ENCODE peak calls at places on chromosomes 1 and 21, in eight cellular contexts. Y, L, O, C, Q, A, W and X are unnamed samples.
A peak's percentile ranks its signal among the peaks of the same experiment; 100 is the strongest.

GRCh38 chr1:85330206-85330605 is 53.8 kb upstream of the BCL10 start:
- DNase-seq in Q (no peak), C (no peak), L (no peak), W (no peak), O (no peak), A (peak; percentile 85), Y (no peak), X (peak; percentile 93)

GRCh38 chr21:29342394-29342957 is 43.8 kb downstream of the BACH1 start:
- DNase-seq in A (peak; percentile 91), Q (peak; percentile 58), L (no peak), O (peak; percentile 84), C (peak; percentile 86), Y (no peak), W (no peak), X (peak; percentile 96)

GRCh38 chr1:31243451-31244286 is 4.0 kb upstream of the NKAIN1 start:
- DNase-seq in C (no peak), Y (no peak), A (no peak), Q (no peak), W (no peak), L (no peak), O (no peak), X (no peak)

GRCh38 chr1:150410582-150411101 is 46.7 kb downstream of the RPRD2 start:
- DNase-seq in Y (no peak), O (no peak), Q (no peak), A (no peak), L (no peak), C (no peak), W (no peak), X (peak; percentile 9)

GRCh38 chr1:41435570-41436178 is 48.8 kb downstream of the EDN2 start:
- DNase-seq in L (no peak), C (no peak), Q (no peak), O (no peak), A (no peak), W (peak; percentile 50), Y (no peak), X (peak; percentile 69)

GRCh38 chr1:245129811-245130210 is 25.0 kb upstream of the KIF26B start:
- DNase-seq in Y (peak; percentile 22), C (no peak), L (no peak), A (no peak), O (no peak), W (no peak), Q (no peak), X (no peak)

GRCh38 chr1:32204943-32205361 is 519 bp upstream of the IQCC start:
- DNase-seq in O (no peak), C (no peak), A (no peak), W (no peak), Q (peak; percentile 73), Y (no peak), L (no peak), X (no peak)

GRCh38 chr1:198254521-198254920 is 97.7 kb downstream of the NEK7 start:
- DNase-seq in O (no peak), C (no peak), Y (no peak), W (no peak), A (no peak), L (no peak), Q (no peak), X (no peak)

GRCh38 chr1:77398115-77398514 is 116.3 kb downstream of the AK5 start:
- DNase-seq in C (no peak), Q (no peak), L (no peak), Y (no peak), A (no peak), O (no peak), W (no peak), X (no peak)

GRCh38 chr1:221839794-221840395 is 98.0 kb upstream of the DUSP10 start:
- DNase-seq in Y (no peak), L (peak; percentile 37), A (peak; percentile 45), W (no peak), O (peak; percentile 79), Q (no peak), C (peak; percentile 93), X (peak; percentile 96)

GRCh38 chr21:36663033-36663855 is 35.7 kb upstream of the SIM2 start:
- DNase-seq in Q (no peak), W (no peak), Y (no peak), O (no peak), A (no peak), C (no peak), L (no peak), X (no peak)

GRCh38 chr1:222653178-222653827 is 35.4 kb downstream of the MIA3 start:
- DNase-seq in L (no peak), O (no peak), A (no peak), C (no peak), Y (no peak), W (no peak), Q (no peak), X (no peak)

GRCh38 chr1:178341218-178341956 is 155.4 kb downstream of the CLEC20A start:
- DNase-seq in O (peak; percentile 21), A (peak; percentile 95), C (peak; percentile 92), W (peak; percentile 79), Q (no peak), L (no peak), Y (peak; percentile 38), X (peak; percentile 93)

GRCh38 chr1:228937851-228938247 is 202.6 kb downstream of the RHOU start:
- DNase-seq in W (no peak), Q (no peak), L (no peak), O (peak; percentile 32), C (no peak), Y (no peak), A (no peak), X (no peak)
- H3K27me3 ChIP-seq in W (no peaks in the 10 kb centered on the region), Q (no peaks in the 10 kb centered on the region), L (no peaks in the 10 kb centered on the region), O (no peaks in the 10 kb centered on the region), C (no peaks in the 10 kb centered on the region), Y (no peaks in the 10 kb centered on the region), A (no peaks in the 10 kb centered on the region), X (no peaks in the 10 kb centered on the region)

DNA sequence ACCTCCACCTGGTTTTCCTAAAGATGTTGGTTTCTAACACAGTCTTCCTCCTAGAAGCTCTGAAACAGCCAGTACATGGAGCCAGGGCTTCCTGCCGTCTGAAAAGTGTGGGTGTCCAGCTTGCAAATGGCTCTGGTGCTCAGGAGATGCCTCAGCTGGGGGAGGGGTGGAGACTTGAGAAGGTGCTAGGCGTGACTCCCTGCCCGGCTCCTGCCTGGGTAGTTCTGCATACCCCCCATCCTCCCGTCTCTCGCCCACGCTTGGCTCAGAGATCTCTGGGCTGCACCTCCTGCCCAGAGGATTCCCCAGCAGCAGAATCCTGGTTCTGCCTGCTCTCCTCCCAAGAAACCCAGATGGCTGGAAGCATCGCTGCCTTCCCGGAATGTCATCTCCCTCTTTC is 16.9 kb downstream of the STUM start:
- DNase-seq in L (no peak), O (no peak), Q (peak; percentile 16), Y (no peak), W (no peak), A (no peak), C (no peak), X (no peak)
- H3K27me3 ChIP-seq in L (no peaks in the 10 kb centered on the region), O (no peaks in the 10 kb centered on the region), Q (no peaks in the 10 kb centered on the region), Y (no peaks in the 10 kb centered on the region), W (no peaks in the 10 kb centered on the region), A (peaks cover 4% of the 10 kb centered on the region), C (no peaks in the 10 kb centered on the region), X (peaks cover 6% of the 10 kb centered on the region)

GRCh38 chr21:45724345-45724961 is 80.9 kb downstream of the PCBP3 start:
- DNase-seq in Q (no peak), L (no peak), Y (no peak), O (no peak), W (no peak), C (no peak), A (no peak), X (no peak)

GRCh38 chr21:45725844-45726200 is 82.3 kb downstream of the PCBP3 start:
- DNase-seq in A (no peak), Y (no peak), W (no peak), Q (peak; percentile 23), C (no peak), O (no peak), L (no peak), X (no peak)

GRCh38 chr21:45724994-45725843 is 81.7 kb downstream of the PCBP3 start:
- DNase-seq in A (no peak), Y (no peak), L (no peak), C (no peak), O (no peak), Q (peak; percentile 42), W (no peak), X (no peak)

GRCh38 chr21:45721656-45722055 is 78.1 kb downstream of the PCBP3 start:
- DNase-seq in A (no peak), C (no peak), L (no peak), O (no peak), Y (no peak), Q (no peak), W (no peak), X (peak; percentile 56)

DNA sequence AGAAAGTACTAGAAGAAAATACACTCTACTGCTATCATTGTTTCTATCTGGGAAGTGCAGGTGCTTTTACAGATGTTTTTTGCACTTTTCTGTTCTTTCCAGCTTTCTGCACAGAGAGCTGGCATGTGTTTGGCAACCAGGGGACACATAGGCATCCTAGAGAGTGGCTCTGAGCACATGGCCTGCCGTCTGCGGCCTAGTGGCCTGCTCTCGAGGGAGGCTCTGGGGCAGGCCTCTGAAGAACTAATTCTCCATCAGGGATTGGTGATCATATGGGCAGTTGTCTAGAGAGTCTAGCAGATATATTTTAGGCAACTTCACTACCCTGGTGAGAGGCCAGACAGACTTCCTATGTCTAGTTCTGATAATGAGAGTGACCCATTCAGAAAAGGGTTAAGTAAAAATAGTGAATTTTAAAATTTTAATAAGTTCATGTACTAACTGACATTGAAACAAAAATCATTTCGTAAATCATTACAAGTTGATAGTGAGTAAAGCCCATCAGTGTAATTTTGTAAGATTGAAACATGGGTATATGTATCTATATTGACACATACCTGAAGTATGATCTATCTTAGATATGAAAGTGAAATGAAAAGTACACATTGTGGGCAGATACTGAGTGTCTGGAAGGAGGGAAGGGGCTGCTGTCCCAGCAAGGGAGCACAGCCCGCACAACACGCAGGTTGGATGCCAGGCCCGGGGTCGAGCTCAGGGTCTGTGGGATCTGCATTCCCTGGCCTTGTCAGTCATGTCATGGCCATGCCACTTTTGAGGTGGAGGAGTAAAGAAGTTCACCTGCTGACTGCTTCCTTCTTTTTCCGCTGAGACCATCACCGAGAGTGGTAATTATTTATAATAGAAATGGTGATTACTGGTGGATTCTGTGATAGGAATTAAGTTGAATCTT is 79.8 kb downstream of the PCBP3 start:
- DNase-seq in L (no peak), Q (peak; percentile 41), Y (no peak), C (no peak), O (no peak), A (no peak), W (no peak), X (no peak)
- H3K27me3 ChIP-seq in L (no peaks in the 10 kb centered on the region), Q (no peaks in the 10 kb centered on the region), Y (no peaks in the 10 kb centered on the region), C (peaks cover 5% of the 10 kb centered on the region), O (no peaks in the 10 kb centered on the region), A (peaks cover 4% of the 10 kb centered on the region), W (no peaks in the 10 kb centered on the region), X (no peaks in the 10 kb centered on the region)

GRCh38 chr1:18104546-18105100 is 3.0 kb upstream of the IGSF21 start:
- DNase-seq in Y (no peak), L (peak; percentile 29), O (peak; percentile 47), C (no peak), W (no peak), A (no peak), Q (no peak), X (no peak)

GRCh38 chr1:18101508-18101907 is 6.1 kb upstream of the IGSF21 start:
- DNase-seq in Y (no peak), C (no peak), L (no peak), A (no peak), W (no peak), Q (no peak), O (no peak), X (no peak)

GRCh38 chr1:18105196-18105595 is 2.4 kb upstream of the IGSF21 start:
- DNase-seq in L (no peak), C (no peak), O (no peak), W (no peak), Q (no peak), Y (no peak), A (no peak), X (no peak)

GRCh38 chr1:18100493-18101063 is 7.0 kb upstream of the IGSF21 start:
- DNase-seq in Y (no peak), L (peak; percentile 69), W (peak; percentile 62), O (peak; percentile 58), Q (no peak), A (peak; percentile 20), C (no peak), X (peak; percentile 60)

GRCh38 chr1:18103788-18104421 is 3.7 kb upstream of the IGSF21 start:
- DNase-seq in O (no peak), A (no peak), L (no peak), W (no peak), C (no peak), Q (no peak), Y (no peak), X (no peak)
- H3K27me3 ChIP-seq in O (peaks cover 23% of the 10 kb centered on the region), A (peaks cover 14% of the 10 kb centered on the region), L (peaks cover 13% of the 10 kb centered on the region), W (peaks cover 7% of the 10 kb centered on the region), C (peaks cover 33% of the 10 kb centered on the region), Q (no peaks in the 10 kb centered on the region), Y (no peaks in the 10 kb centered on the region), X (peaks cover 21% of the 10 kb centered on the region)